ENCODE peak calls at places on chromosomes 5 and 9, in seven cellular contexts. One of them, this sample, is unnamed. For H3K4me1, the result is how much of the 10 kb centered on the place peaks cover.

GRCh38 chr9:16058131-16058549 is 505.3 kb downstream of the CCDC171 start:
- DNase-seq in breast epithelium: no peak
- DNase-seq in prostate gland: no peak
- DNase-seq in transverse colon: no peak
- DNase-seq in body of pancreas: no peak
- DNase-seq in uterus: no peak
- DNase-seq in gastrocnemius medialis: no peak
- DNase-seq in this sample: no peak

GRCh38 chr5:13994606-13995336 is 50.3 kb upstream of the DNAH5 start:
- DNase-seq in breast epithelium: no peak
- DNase-seq in prostate gland: no peak
- DNase-seq in transverse colon: no peak
- DNase-seq in body of pancreas: no peak
- DNase-seq in uterus: no peak
- DNase-seq in gastrocnemius medialis: no peak
- DNase-seq in this sample: no peak

GRCh38 chr5:122615832-122616231 is 159.0 kb upstream of the SNX2 start:
- DNase-seq in breast epithelium: no peak
- DNase-seq in prostate gland: no peak
- DNase-seq in transverse colon: no peak
- DNase-seq in body of pancreas: no peak
- DNase-seq in uterus: no peak
- DNase-seq in gastrocnemius medialis: no peak
- DNase-seq in this sample: no peak

GRCh38 chr5:105952875-105953274 is 1717.9 kb downstream of the EFNA5 start:
- DNase-seq in breast epithelium: no peak
- DNase-seq in prostate gland: no peak
- DNase-seq in transverse colon: no peak
- DNase-seq in body of pancreas: no peak
- DNase-seq in uterus: no peak
- DNase-seq in gastrocnemius medialis: no peak
- DNase-seq in this sample: no peak

GRCh38 chr9:89738137-89738932 is 133.5 kb downstream of the GADD45G start:
- DNase-seq in breast epithelium: no peak
- DNase-seq in prostate gland: no peak
- DNase-seq in transverse colon: no peak
- DNase-seq in body of pancreas: no peak
- DNase-seq in uterus: no peak
- DNase-seq in gastrocnemius medialis: no peak
- DNase-seq in this sample: no peak

GRCh38 chr5:180860273-180860886 is 696 bp downstream of the ZFP62 start:
- DNase-seq in breast epithelium: no peak
- DNase-seq in prostate gland: no peak
- DNase-seq in transverse colon: peak
- DNase-seq in body of pancreas: peak
- DNase-seq in uterus: no peak
- DNase-seq in gastrocnemius medialis: no peak
- DNase-seq in this sample: no peak

GRCh38 chr9:109880276-109881169 is 100.5 kb downstream of the PALM2AKAP2 start:
- DNase-seq in breast epithelium: no peak
- DNase-seq in prostate gland: no peak
- DNase-seq in transverse colon: no peak
- DNase-seq in body of pancreas: no peak
- DNase-seq in uterus: no peak
- DNase-seq in gastrocnemius medialis: no peak
- DNase-seq in this sample: no peak

GRCh38 chr5:6615416-6615815 is 17.4 kb downstream of the NSUN2 start:
- DNase-seq in breast epithelium: no peak
- DNase-seq in prostate gland: no peak
- DNase-seq in transverse colon: no peak
- DNase-seq in body of pancreas: no peak
- DNase-seq in uterus: no peak
- DNase-seq in gastrocnemius medialis: peak
- DNase-seq in this sample: no peak

GRCh38 chr9:89657765-89658164 is 53.0 kb downstream of the GADD45G start:
- DNase-seq in breast epithelium: no peak
- DNase-seq in prostate gland: no peak
- DNase-seq in transverse colon: no peak
- DNase-seq in body of pancreas: no peak
- DNase-seq in uterus: no peak
- DNase-seq in gastrocnemius medialis: no peak
- DNase-seq in this sample: no peak

GRCh38 chr5:82272957-82273356 is 5.2 kb downstream of the RPS23 start:
- DNase-seq in breast epithelium: no peak
- DNase-seq in prostate gland: no peak
- DNase-seq in transverse colon: no peak
- DNase-seq in body of pancreas: no peak
- DNase-seq in uterus: no peak
- DNase-seq in gastrocnemius medialis: peak
- DNase-seq in this sample: no peak

GRCh38 chr5:134136771-134137170 is 22.3 kb downstream of the TCF7 start:
- DNase-seq in breast epithelium: no peak
- DNase-seq in prostate gland: no peak
- DNase-seq in transverse colon: peak
- DNase-seq in body of pancreas: peak
- DNase-seq in uterus: peak
- DNase-seq in gastrocnemius medialis: peak
- DNase-seq in this sample: no peak

GRCh38 chr5:6722015-6722414 is 8.8 kb downstream of the TENT4A start:
- DNase-seq in breast epithelium: no peak
- DNase-seq in prostate gland: no peak
- DNase-seq in transverse colon: no peak
- DNase-seq in body of pancreas: no peak
- DNase-seq in uterus: no peak
- DNase-seq in gastrocnemius medialis: no peak
- DNase-seq in this sample: no peak

GRCh38 chr5:144941-145340 is 46.4 kb upstream of the LRRC14B start:
- DNase-seq in breast epithelium: no peak
- DNase-seq in prostate gland: no peak
- DNase-seq in transverse colon: no peak
- DNase-seq in body of pancreas: no peak
- DNase-seq in uterus: no peak
- DNase-seq in gastrocnemius medialis: no peak
- DNase-seq in this sample: no peak

GRCh38 chr5:72133212-72133990 is 26.1 kb downstream of the MAP1B start:
- DNase-seq in breast epithelium: no peak
- DNase-seq in prostate gland: no peak
- DNase-seq in transverse colon: no peak
- DNase-seq in body of pancreas: no peak
- DNase-seq in uterus: no peak
- DNase-seq in gastrocnemius medialis: no peak
- DNase-seq in this sample: no peak
- H3K4me1 ChIP-seq in breast epithelium: under half
- H3K4me1 ChIP-seq in prostate gland: under half
- H3K4me1 ChIP-seq in transverse colon: under half
- H3K4me1 ChIP-seq in body of pancreas: under half
- H3K4me1 ChIP-seq in uterus: under half
- H3K4me1 ChIP-seq in gastrocnemius medialis: under half
- H3K4me1 ChIP-seq in this sample: under half

DNA sequence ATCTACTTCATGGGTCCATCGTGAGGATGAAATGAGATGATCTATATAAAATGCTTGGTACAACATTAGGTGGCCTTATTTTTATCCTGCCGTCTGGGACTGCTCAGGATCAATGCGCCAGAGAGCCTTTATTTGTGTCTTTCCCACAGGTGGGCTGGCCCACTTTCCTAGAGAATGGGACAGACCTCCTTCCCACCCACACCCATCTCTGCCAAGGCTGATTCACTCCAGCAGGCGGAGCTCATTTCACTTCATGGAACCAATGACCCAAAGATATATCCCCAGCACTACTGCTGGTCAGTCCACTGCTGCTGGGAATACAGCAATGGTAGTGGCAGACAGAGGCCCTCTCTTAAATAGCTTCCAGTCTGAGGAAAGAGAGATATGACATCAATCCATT is 35.7 kb downstream of the TGFBI start:
- DNase-seq in breast epithelium: no peak
- DNase-seq in prostate gland: no peak
- DNase-seq in transverse colon: no peak
- DNase-seq in body of pancreas: no peak
- DNase-seq in uterus: no peak
- DNase-seq in gastrocnemius medialis: no peak
- DNase-seq in this sample: no peak
- TF ChIP-seq CTCF in breast epithelium: no peak
- TF ChIP-seq CTCF in prostate gland: no peak
- TF ChIP-seq CTCF in transverse colon: peak
- TF ChIP-seq CTCF in body of pancreas: peak
- TF ChIP-seq CTCF in uterus: no peak
- TF ChIP-seq CTCF in gastrocnemius medialis: no peak
- TF ChIP-seq CTCF in this sample: peak

DNA sequence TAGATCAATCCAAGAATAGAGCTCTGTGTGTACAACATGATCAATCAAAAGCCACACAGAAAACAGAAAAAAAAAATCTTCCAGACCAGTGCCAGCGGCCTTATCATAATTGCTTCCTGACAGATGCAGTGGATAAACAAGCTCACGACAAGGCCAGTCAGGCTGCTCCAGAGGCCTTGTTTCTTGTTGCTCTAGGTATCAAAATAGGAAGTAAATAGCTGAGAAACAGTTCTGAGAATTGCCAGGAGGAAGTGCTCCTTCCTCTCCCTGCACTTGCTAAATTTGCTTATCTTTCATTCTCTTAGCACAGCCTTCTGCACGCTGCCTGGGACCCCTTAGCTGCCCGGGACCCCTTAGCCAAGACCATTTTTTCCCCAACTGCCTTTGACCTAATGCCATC is 198.9 kb upstream of the TARS1 start:
- DNase-seq in breast epithelium: no peak
- DNase-seq in prostate gland: no peak
- DNase-seq in transverse colon: no peak
- DNase-seq in body of pancreas: no peak
- DNase-seq in uterus: no peak
- DNase-seq in gastrocnemius medialis: no peak
- DNase-seq in this sample: no peak
- TF ChIP-seq POLR2A in breast epithelium: no peak
- TF ChIP-seq POLR2A in prostate gland: no peak
- TF ChIP-seq POLR2A in transverse colon: no peak
- TF ChIP-seq POLR2A in body of pancreas: no peak
- TF ChIP-seq POLR2A in uterus: no peak
- TF ChIP-seq POLR2A in gastrocnemius medialis: no peak
- TF ChIP-seq POLR2A in this sample: no peak

DNA sequence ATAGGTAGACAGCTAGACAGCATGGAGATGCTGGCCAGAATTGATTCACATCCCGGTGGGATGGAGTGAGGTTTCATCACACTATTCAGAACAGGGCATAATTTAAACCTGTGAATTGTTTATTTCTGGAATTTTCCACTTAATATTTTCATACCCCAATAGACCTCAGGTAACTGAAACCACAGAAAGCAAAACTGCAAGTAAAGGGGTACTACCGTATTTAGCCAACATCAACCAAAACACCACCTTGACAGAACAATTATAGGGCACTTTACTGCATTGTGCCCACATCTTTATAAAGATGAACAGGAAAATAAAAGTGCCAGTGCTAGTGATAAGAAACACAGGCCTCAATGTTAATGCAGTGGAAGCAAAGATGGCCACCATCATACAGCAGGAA is 7.5 kb downstream of the SERINC5 start:
- DNase-seq in breast epithelium: no peak
- DNase-seq in prostate gland: no peak
- DNase-seq in transverse colon: no peak
- DNase-seq in body of pancreas: no peak
- DNase-seq in uterus: no peak
- DNase-seq in gastrocnemius medialis: no peak
- DNase-seq in this sample: no peak
- H3K4me1 ChIP-seq in breast epithelium: under half
- H3K4me1 ChIP-seq in prostate gland: under half
- H3K4me1 ChIP-seq in transverse colon: under half
- H3K4me1 ChIP-seq in body of pancreas: under half
- H3K4me1 ChIP-seq in uterus: under half
- H3K4me1 ChIP-seq in gastrocnemius medialis: under half
- H3K4me1 ChIP-seq in this sample: under half

GRCh38 chr9:87824216-87824875 is 58.3 kb upstream of the SPATA31E1 start:
- DNase-seq in breast epithelium: no peak
- DNase-seq in prostate gland: no peak
- DNase-seq in transverse colon: no peak
- DNase-seq in body of pancreas: no peak
- DNase-seq in uterus: no peak
- DNase-seq in gastrocnemius medialis: no peak
- DNase-seq in this sample: no peak
- TF ChIP-seq CTCF in breast epithelium: no peak
- TF ChIP-seq CTCF in prostate gland: no peak
- TF ChIP-seq CTCF in transverse colon: no peak
- TF ChIP-seq CTCF in body of pancreas: no peak
- TF ChIP-seq CTCF in uterus: no peak
- TF ChIP-seq CTCF in gastrocnemius medialis: no peak
- TF ChIP-seq CTCF in this sample: no peak

GRCh38 chr5:32444191-32444945 is at the start of gene ZFR:
- DNase-seq in breast epithelium: peak
- DNase-seq in prostate gland: peak
- DNase-seq in transverse colon: peak
- DNase-seq in body of pancreas: peak
- DNase-seq in uterus: peak
- DNase-seq in gastrocnemius medialis: peak
- DNase-seq in this sample: peak
- TF ChIP-seq POLR2A in breast epithelium: peak
- TF ChIP-seq POLR2A in prostate gland: peak
- TF ChIP-seq POLR2A in transverse colon: peak
- TF ChIP-seq POLR2A in body of pancreas: peak
- TF ChIP-seq POLR2A in uterus: peak
- TF ChIP-seq POLR2A in gastrocnemius medialis: peak
- TF ChIP-seq POLR2A in this sample: peak

GRCh38 chr9:134064711-134065110 is 3.1 kb downstream of the BRD3 start:
- DNase-seq in breast epithelium: no peak
- DNase-seq in prostate gland: no peak
- DNase-seq in transverse colon: no peak
- DNase-seq in body of pancreas: peak
- DNase-seq in uterus: no peak
- DNase-seq in gastrocnemius medialis: no peak
- DNase-seq in this sample: no peak
- H3K4me1 ChIP-seq in breast epithelium: under half
- H3K4me1 ChIP-seq in prostate gland: under half
- H3K4me1 ChIP-seq in transverse colon: under half
- H3K4me1 ChIP-seq in body of pancreas: half or more
- H3K4me1 ChIP-seq in uterus: under half
- H3K4me1 ChIP-seq in gastrocnemius medialis: half or more
- H3K4me1 ChIP-seq in this sample: half or more

This sample was measured in heart left ventricle.